ENCODE peak calls at places on chromosome 6, in four cellular contexts. N, X, A and S are unnamed samples.

GRCh38 chr6:26195924-26196845 is 109.0 kb downstream of the HFE start:
- DNase-seq in N (no peak), X (peak; percentile 85), A (peak; percentile 87), S (peak; percentile 27)

GRCh38 chr6:108556864-108557493 is 3.7 kb upstream of the FOXO3 start:
- DNase-seq in N (no peak), X (no peak), A (no peak), S (no peak)

GRCh38 chr6:17907467-17908229 is 79.8 kb downstream of the KIF13A start:
- DNase-seq in N (peak; percentile 98), X (no peak), A (no peak), S (peak; percentile 98)

GRCh38 chr6:31815025-31815838 is at the start of the genes HSPA1A and HSPA1L:
- DNase-seq in N (peak; percentile 91), X (no peak), A (no peak), S (peak; percentile 95)

GRCh38 chr6:170163405-170164170 is 127.3 kb downstream of the DLL1 start:
- DNase-seq in N (no peak), X (peak; percentile 5), A (no peak), S (no peak)

GRCh38 chr6:107784669-107785068 is 39.4 kb downstream of the SCML4 start:
- DNase-seq in N (peak; percentile 57), X (no peak), A (no peak), S (no peak)

GRCh38 chr6:89581669-89582068 is 56.9 kb downstream of the LYRM2 start:
- DNase-seq in N (no peak), X (no peak), A (no peak), S (no peak)

GRCh38 chr6:37259191-37259590 is 1.2 kb upstream of the TMEM217 start:
- DNase-seq in N (no peak), X (no peak), A (peak; percentile 14), S (peak; percentile 61)

GRCh38 chr6:127090051-127090450 is 28.4 kb upstream of the RSPO3 start:
- DNase-seq in N (no peak), X (no peak), A (no peak), S (no peak)

GRCh38 chr6:15413558-15414257 is 167.8 kb downstream of the JARID2 start:
- DNase-seq in N (peak; percentile 52), X (no peak), A (no peak), S (no peak)

GRCh38 chr6:12899080-12899815 is 182.7 kb downstream of the PHACTR1 start:
- DNase-seq in N (no peak), X (no peak), A (no peak), S (no peak)

GRCh38 chr6:163423696-163424095 is 9.2 kb downstream of the QKI start:
- DNase-seq in N (no peak), X (no peak), A (no peak), S (no peak)

GRCh38 chr6:125944434-125944816 is 12.1 kb upstream of the HINT3 start:
- DNase-seq in N (peak; percentile 69), X (no peak), A (no peak), S (peak; percentile 69)

GRCh38 chr6:125041740-125042459 is 79.7 kb downstream of the RNF217 start:
- DNase-seq in N (peak; percentile 53), X (no peak), A (no peak), S (peak; percentile 79)

GRCh38 chr6:147099974-147100373 is 104.2 kb upstream of the STXBP5 start:
- DNase-seq in N (peak; percentile 90), X (no peak), A (no peak), S (peak; percentile 6)

GRCh38 chr6:52640170-52640569 is 30.7 kb upstream of the TMEM14A start:
- DNase-seq in N (peak; percentile 54), X (no peak), A (no peak), S (peak; percentile 54)

GRCh38 chr6:43951063-43951755 is 176.0 kb downstream of the MRPL14 start:
- DNase-seq in N (no peak), X (peak; percentile 62), A (peak; percentile 28), S (no peak)

GRCh38 chr6:106184629-106185028 is 98.5 kb downstream of the PRDM1 start:
- DNase-seq in N (peak; percentile 46), X (no peak), A (no peak), S (no peak)

GRCh38 chr6:125888989-125889656 is 67.4 kb upstream of the HINT3 start:
- DNase-seq in N (peak; percentile 13), X (peak; percentile 83), A (peak; percentile 8), S (peak; percentile 54)

GRCh38 chr6:44397424-44398169 is 10.1 kb downstream of the CDC5L start:
- DNase-seq in N (no peak), X (no peak), A (no peak), S (no peak)

GRCh38 chr6:110039996-110040383 is 61.9 kb downstream of the GPR6 start:
- DNase-seq in N (peak; percentile 14), X (peak; percentile 76), A (peak; percentile 76), S (peak; percentile 15)

GRCh38 chr6:108621117-108621516 is 60.4 kb downstream of the FOXO3 start:
- DNase-seq in N (peak; percentile 81), X (no peak), A (no peak), S (peak; percentile 81)

GRCh38 chr6:9138856-9139426 is 703.6 kb upstream of the SLC35B3 start:
- DNase-seq in N (peak; percentile 27), X (no peak), A (no peak), S (no peak)

GRCh38 chr6:168035098-168035660 is 37.7 kb downstream of the KIF25 start:
- DNase-seq in N (peak; percentile 78), X (no peak), A (no peak), S (no peak)

GRCh38 chr6:12386816-12387215 is 96.7 kb downstream of the EDN1 start:
- DNase-seq in N (peak; percentile 29), X (no peak), A (no peak), S (no peak)

GRCh38 chr6:1729133-1729751 is 119.5 kb downstream of the FOXC1 start:
- DNase-seq in N (no peak), X (no peak), A (no peak), S (peak; percentile 93)

GRCh38 chr6:128131036-128131435 is 230.2 kb upstream of the THEMIS start:
- DNase-seq in N (no peak), X (no peak), A (no peak), S (no peak)

GRCh38 chr6:4776493-4776966 is 326 bp downstream of the CDYL start:
- DNase-seq in N (no peak), X (peak; percentile 50), A (peak; percentile 66), S (no peak)

GRCh38 chr6:111533087-111533784 is 50.2 kb upstream of the REV3L start:
- DNase-seq in N (no peak), X (no peak), A (no peak), S (no peak)

GRCh38 chr6:41581381-41581991 is 35.3 kb downstream of the FOXP4 start:
- DNase-seq in N (peak; percentile 88), X (no peak), A (no peak), S (peak; percentile 48)

GRCh38 chr6:168698923-168699322 is 257.9 kb downstream of the SMOC2 start:
- DNase-seq in N (no peak), X (no peak), A (no peak), S (no peak)

GRCh38 chr6:101001012-101001411 is 119.9 kb upstream of the ASCC3 start:
- DNase-seq in N (no peak), X (no peak), A (peak; percentile 57), S (no peak)

GRCh38 chr6:39189915-39190544 is 39.2 kb downstream of the KCNK5 start:
- DNase-seq in N (no peak), X (peak; percentile 74), A (peak; percentile 17), S (peak; percentile 26)

GRCh38 chr6:33983721-33984465 is 162.0 kb downstream of the GRM4 start:
- DNase-seq in N (no peak), X (no peak), A (no peak), S (no peak)

GRCh38 chr6:111119550-111120329 is 32.4 kb downstream of the SLC16A10 start:
- DNase-seq in N (no peak), X (no peak), A (no peak), S (no peak)

GRCh38 chr6:75755704-75756103 is 6.7 kb downstream of the MYO6 start:
- DNase-seq in N (no peak), X (no peak), A (no peak), S (no peak)

GRCh38 chr6:131948692-131949614 is 2.2 kb downstream of the CCN2 start:
- DNase-seq in N (peak; percentile 80), X (no peak), A (no peak), S (peak; percentile 43)

GRCh38 chr6:46490425-46491200 is 636 bp downstream of the RCAN2 start:
- DNase-seq in N (no peak), X (peak; percentile 70), A (peak; percentile 25), S (no peak)
- H2AFZ ChIP-seq in N (peak overlapping the region; percentile 78), X (no peak overlapping the region), A (no peak overlapping the region), S (peak overlapping the region; percentile 85)

GRCh38 chr6:158897236-158897635 is 78.1 kb upstream of the EZR start:
- DNase-seq in N (no peak), X (no peak), A (no peak), S (peak; percentile 79)
- H2AFZ ChIP-seq in N (no peak overlapping the region), X (no peak overlapping the region), A (no peak overlapping the region), S (peak overlapping the region; percentile 82)

GRCh38 chr6:7727150-7727950 is 1.5 kb downstream of the BMP6 start:
- DNase-seq in N (no peak), X (no peak), A (peak; percentile 11), S (peak; percentile 16)
- H2AFZ ChIP-seq in N (peak overlapping the region; percentile 61), X (no peak overlapping the region), A (no peak overlapping the region), S (peak overlapping the region; percentile 82)

DNA sequence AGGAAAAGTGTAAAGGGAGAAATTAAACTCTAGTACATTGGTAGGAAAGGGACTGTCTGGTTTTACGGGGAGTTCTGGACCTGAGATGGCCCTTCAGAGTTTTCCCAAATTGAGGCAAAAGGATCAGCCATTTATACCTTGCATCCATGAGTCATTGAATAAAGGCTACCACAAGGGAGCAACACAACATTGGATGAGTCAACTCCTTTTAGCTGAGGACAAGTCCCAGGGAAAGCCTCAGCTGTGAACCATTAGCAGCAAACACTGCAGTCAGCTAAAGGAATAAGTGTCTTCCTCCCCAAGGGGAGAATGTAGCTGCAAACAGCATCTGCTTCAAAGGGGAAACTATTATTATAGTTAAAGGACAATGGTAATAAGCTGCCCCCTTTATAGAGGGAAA is 468.7 kb upstream of the ID4 start:
- DNase-seq in N (peak; percentile 69), X (no peak), A (no peak), S (peak; percentile 67)
- H2AFZ ChIP-seq in N (no peak overlapping the region), X (no peak overlapping the region), A (no peak overlapping the region), S (no peak overlapping the region)

DNA sequence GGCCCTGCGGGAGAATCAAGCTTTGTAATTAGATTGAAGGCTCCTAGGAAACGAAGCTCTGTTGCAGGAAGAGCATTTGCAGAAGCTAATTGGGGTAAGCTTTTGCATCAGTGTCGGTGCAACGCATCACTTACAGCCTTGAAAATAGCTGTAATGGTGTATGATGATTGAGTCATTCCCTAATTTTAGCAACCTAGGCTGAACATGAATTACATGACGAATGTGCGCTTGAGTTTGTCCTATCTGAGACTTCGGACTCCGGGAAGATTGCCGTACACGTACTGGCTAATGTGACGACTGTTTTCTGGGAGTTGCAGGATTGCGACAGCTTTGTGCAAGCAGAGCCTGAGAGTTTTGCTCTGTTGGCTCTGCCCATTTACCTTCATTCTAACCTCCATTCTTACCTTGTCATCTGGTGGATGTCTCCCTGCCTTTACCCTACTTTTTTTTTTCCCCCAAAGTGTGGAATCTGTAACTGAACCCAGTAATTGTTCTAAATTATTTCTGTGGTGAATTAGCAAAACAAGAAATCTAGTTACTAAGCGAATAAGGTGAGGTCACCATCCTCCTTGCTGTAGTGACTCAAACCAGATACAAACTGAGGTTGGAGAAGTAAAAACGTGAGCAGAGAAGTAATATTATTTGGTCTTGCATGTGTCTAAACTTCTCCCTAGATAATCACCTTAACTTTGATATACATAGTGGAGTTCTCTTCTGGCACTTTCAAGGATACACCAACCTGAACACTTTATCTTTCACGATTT is 676.0 kb upstream of the CITED2 start:
- DNase-seq in N (peak; percentile 86), X (no peak), A (no peak), S (peak; percentile 44)
- H2AFZ ChIP-seq in N (no peak overlapping the region), X (no peak overlapping the region), A (no peak overlapping the region), S (peak overlapping the region; percentile 3)

GRCh38 chr6:139912735-139913400 is 538.4 kb upstream of the CITED2 start:
- DNase-seq in N (no peak), X (no peak), A (no peak), S (no peak)
- H2AFZ ChIP-seq in N (no peak overlapping the region), X (no peak overlapping the region), A (no peak overlapping the region), S (no peak overlapping the region)